ENCODE peak calls at places on chromosomes 2 and 18, in six cellular contexts. W, N, Z, S, Y and U are unnamed samples.

GRCh38 chr2:241676665-241677064 is 9.9 kb downstream of the DTYMK start:
- DNase-seq in N (no peak), Z (no peak), S (no peak), Y (no peak), W (no peak), U (no peak)

GRCh38 chr2:165539985-165540384 is 70.5 kb downstream of the CSRNP3 start:
- DNase-seq in W (no peak), N (no peak), Y (no peak), S (no peak), Z (no peak), U (no peak)

GRCh38 chr2:21095178-21095577 is 28.6 kb upstream of the TDRD15 start:
- DNase-seq in N (no peak), Z (no peak), S (no peak), Y (no peak), W (no peak), U (no peak)

GRCh38 chr2:240584486-240585031 is 2.0 kb upstream of the CAPN10 start:
- DNase-seq in Y (no peak), S (no peak), N (no peak), W (peak), Z (peak), U (no peak)

GRCh38 chr2:75065402-75066008 is 107.1 kb downstream of the POLE4 start:
- DNase-seq in Y (no peak), Z (no peak), N (no peak), S (no peak), W (no peak), U (no peak)

GRCh38 chr2:174631009-174631981 is 33.7 kb upstream of the WIPF1 start:
- DNase-seq in S (no peak), Z (no peak), N (no peak), Y (no peak), W (no peak), U (no peak)

GRCh38 chr18:46213295-46213694 is 109.1 kb downstream of the HAUS1 start:
- DNase-seq in Y (no peak), N (no peak), Z (no peak), W (peak), S (no peak), U (no peak)

GRCh38 chr2:110770696-110771425 is 38.5 kb downstream of the ACOXL start:
- DNase-seq in S (peak), Z (no peak), Y (no peak), W (no peak), N (no peak), U (peak)

GRCh38 chr2:102159295-102159694 is 16.7 kb downstream of the IL1R1 start:
- DNase-seq in Y (no peak), N (no peak), Z (no peak), S (no peak), W (no peak), U (no peak)

GRCh38 chr2:239311132-239312040 is 89.4 kb downstream of the HDAC4 start:
- DNase-seq in Y (peak), N (no peak), S (peak), W (no peak), Z (no peak), U (peak)

GRCh38 chr2:28102455-28102874 is 211.9 kb downstream of the BABAM2 start:
- DNase-seq in Y (no peak), Z (no peak), S (no peak), W (no peak), N (no peak), U (no peak)

GRCh38 chr18:32919799-32920198 is 147.0 kb upstream of the KLHL14 start:
- DNase-seq in W (peak), Y (peak), S (no peak), N (no peak), Z (no peak), U (no peak)

GRCh38 chr2:10258326-10258725 is 44.4 kb upstream of the HPCAL1 start:
- DNase-seq in W (no peak), N (no peak), S (no peak), Z (peak), Y (no peak), U (no peak)

GRCh38 chr2:211174631-211175030 is 618.2 kb downstream of the CPS1 start:
- DNase-seq in Z (no peak), W (no peak), Y (no peak), S (no peak), N (no peak), U (no peak)

GRCh38 chr2:225742487-225742886 is 343.0 kb downstream of the NYAP2 start:
- DNase-seq in S (no peak), Y (no peak), W (no peak), Z (no peak), N (no peak), U (no peak)

GRCh38 chr2:65265090-65266045 is 37.7 kb downstream of the ACTR2 start:
- DNase-seq in Z (no peak), W (peak), N (no peak), Y (no peak), S (no peak), U (peak)

GRCh38 chr18:40016405-40016804 is 1938.6 kb upstream of the PIK3C3 start:
- DNase-seq in W (no peak), S (no peak), Y (no peak), N (no peak), Z (no peak), U (no peak)

GRCh38 chr18:78770149-78771139 is 209.2 kb upstream of the SALL3 start:
- DNase-seq in Y (peak), W (no peak), N (no peak), Z (no peak), S (no peak), U (no peak)

GRCh38 chr2:165428996-165429395 is 40.5 kb upstream of the CSRNP3 start:
- DNase-seq in W (no peak), N (no peak), Z (no peak), S (no peak), Y (no peak), U (no peak)

GRCh38 chr2:74079522-74080341 is 68.0 kb downstream of the BOLA3 start:
- DNase-seq in Z (no peak), S (no peak), Y (no peak), W (peak), N (no peak), U (no peak)

GRCh38 chr18:76657428-76657827 is 162.4 kb upstream of the ZNF516 start:
- DNase-seq in N (no peak), W (no peak), Z (no peak), Y (no peak), S (no peak), U (no peak)

GRCh38 chr2:181471227-181471626 is 14.0 kb downstream of the ITGA4 start:
- DNase-seq in S (no peak), Y (no peak), N (no peak), Z (no peak), W (no peak), U (no peak)
- H3K27ac ChIP-seq in S (no peak), Y (no peak), N (no peak), Z (peak), W (no peak), U (no peak)

DNA sequence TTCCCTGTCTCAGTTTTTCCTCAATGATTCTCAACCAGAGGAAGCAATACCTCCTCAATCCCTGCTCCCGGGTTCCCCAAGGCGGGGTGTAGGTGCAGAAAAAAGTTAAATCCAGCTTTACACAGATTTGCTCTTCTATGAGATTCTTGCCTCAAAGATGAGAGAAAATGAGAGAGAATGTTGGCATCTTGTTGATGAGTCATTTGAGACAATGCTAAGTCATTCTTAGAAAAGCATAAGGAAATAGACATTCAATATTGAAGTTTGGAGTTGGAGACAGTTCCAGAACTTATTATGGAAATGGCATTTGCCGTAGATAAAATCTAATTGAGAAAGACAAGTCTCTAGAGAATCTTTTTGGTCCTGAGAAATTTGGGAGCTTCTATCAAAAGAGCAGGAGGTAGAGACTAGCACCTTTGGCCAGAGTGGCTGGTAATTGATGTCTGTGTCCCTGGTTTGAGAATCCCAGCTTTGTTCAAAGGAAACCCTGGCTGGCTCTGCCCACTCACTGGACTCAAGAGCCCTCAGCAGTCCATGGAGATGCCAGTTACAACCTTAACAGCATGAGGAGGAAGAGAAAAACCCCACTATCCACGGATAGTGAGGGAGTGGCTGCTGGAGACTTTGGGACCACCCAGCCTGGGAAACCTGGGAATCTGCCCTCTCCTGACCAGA is 181.2 kb downstream of the FAM124B start:
- DNase-seq in Y (no peak), N (no peak), S (no peak), Z (no peak), W (no peak), U (no peak)
- H3K4me3 ChIP-seq in Y (no peak), N (no peak), S (no peak), Z (no peak), W (no peak), U (no peak)

DNA sequence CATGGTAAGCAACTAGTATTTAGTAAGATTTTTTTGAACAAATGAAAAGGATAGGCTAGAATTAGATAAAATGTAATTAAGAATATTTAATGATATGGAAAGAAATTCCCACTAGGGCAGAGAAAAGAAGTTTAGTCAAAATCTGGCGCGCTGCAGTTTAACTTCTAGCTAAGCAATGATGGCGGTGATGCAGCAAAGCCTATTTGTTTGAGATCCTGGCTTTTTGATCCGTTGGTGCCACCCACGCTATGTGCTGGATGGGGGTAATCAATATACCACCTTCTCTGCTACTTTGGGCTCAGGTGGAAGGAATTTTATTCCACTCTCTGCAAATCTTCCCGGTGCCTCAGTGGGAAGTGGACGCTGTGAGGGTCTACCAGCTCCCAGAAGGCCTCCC is 416 bp upstream of the FAM171B start:
- DNase-seq in S (no peak), Y (no peak), Z (no peak), W (no peak), N (no peak), U (no peak)
- H3K27ac ChIP-seq in S (peak), Y (peak), Z (no peak), W (no peak), N (peak), U (no peak)

GRCh38 chr2:151640087-151640486 is 94.2 kb downstream of the NEB start:
- DNase-seq in W (no peak), S (no peak), Y (no peak), N (no peak), Z (no peak), U (no peak)

GRCh38 chr2:151632993-151633592 is 101.2 kb downstream of the NEB start:
- DNase-seq in S (no peak), Y (no peak), Z (no peak), N (no peak), W (peak), U (no peak)

GRCh38 chr2:151638188-151638933 is 95.9 kb downstream of the NEB start:
- DNase-seq in S (no peak), N (no peak), Y (no peak), W (peak), Z (peak), U (no peak)

GRCh38 chr2:151634726-151635467 is 99.4 kb downstream of the NEB start:
- DNase-seq in Z (no peak), Y (no peak), S (no peak), N (no peak), W (no peak), U (no peak)

GRCh38 chr2:151637284-151637781 is 96.9 kb downstream of the NEB start:
- DNase-seq in Y (no peak), S (no peak), N (no peak), Z (peak), W (peak), U (no peak)
- H3K4me3 ChIP-seq in Y (no peak), S (no peak), N (no peak), Z (peak), W (no peak), U (no peak)

DNA sequence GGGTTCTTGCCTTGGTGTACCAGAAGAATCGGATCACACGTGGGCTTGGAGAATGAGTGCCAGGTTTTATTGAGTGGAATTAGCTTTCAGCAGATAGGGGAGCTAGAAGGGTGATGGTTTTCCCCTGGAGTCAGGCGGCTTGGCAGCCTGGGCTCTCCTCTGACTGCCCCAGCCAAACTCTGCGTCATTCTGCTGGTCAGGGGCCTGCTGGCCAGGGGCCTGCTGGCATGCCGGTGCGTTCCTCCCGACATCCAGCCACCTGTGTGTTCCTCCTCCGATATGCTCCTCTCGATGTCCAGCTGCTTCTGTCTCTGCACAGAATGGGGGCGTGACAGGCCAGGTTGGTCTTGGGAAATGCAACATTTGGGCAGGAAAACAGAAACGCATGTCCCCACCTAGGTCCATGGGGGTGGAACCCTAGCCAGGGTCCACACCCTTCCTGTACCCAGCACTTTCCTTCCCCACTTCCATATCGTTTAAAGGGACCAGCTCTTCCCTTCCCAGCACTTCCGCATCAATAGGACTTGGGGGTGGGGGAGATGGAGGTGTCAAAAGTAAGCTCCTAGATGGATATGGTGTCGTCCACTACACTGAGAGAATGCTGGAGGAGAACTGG is 85.3 kb downstream of the VWA3B start:
- DNase-seq in Y (no peak), Z (no peak), N (no peak), S (no peak), W (no peak), U (peak)
- H3K27ac ChIP-seq in Y (no peak), Z (no peak), N (no peak), S (no peak), W (no peak), U (no peak)

DNA sequence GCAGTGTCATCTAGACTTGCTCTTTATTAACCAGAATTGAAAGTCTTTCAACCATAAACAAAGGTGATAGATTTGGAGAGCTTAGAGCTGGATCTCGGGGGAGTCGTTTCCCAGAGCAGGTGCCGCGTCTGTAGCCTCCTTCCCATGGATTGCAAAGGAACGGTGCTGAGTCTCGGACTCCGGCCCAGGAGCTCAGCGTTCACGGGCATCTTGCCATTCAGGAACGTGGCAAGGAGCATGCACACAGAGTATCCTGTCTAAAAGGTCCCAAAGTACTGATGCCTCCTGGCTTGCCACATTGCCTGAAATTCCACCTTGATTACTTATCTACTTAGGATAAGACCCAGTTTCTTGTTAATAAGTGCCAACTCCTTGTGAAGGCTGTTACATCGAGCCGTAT is 197.7 kb upstream of the MYT1L start:
- DNase-seq in Y (no peak), W (no peak), S (no peak), N (no peak), Z (no peak), U (no peak)
- H3K4me3 ChIP-seq in Y (no peak), W (no peak), S (no peak), N (no peak), Z (no peak), U (no peak)

GRCh38 chr2:24363306-24363705 is 3.0 kb upstream of the ITSN2 start:
- DNase-seq in Y (no peak), Z (no peak), W (no peak), N (no peak), S (no peak), U (no peak)
- H3K27ac ChIP-seq in Y (no peak), Z (no peak), W (no peak), N (no peak), S (no peak), U (no peak)

GRCh38 chr2:120560330-120560729 is 175.3 kb upstream of the GLI2 start:
- DNase-seq in S (no peak), Z (no peak), W (no peak), N (no peak), Y (no peak), U (no peak)

GRCh38 chr2:120556908-120557307 is 178.8 kb upstream of the GLI2 start:
- DNase-seq in Y (no peak), Z (no peak), N (no peak), S (no peak), W (peak), U (no peak)

GRCh38 chr2:120561393-120562035 is 174.2 kb upstream of the GLI2 start:
- DNase-seq in Z (no peak), W (no peak), N (no peak), S (no peak), Y (no peak), U (no peak)

GRCh38 chr2:120559401-120559800 is 176.3 kb upstream of the GLI2 start:
- DNase-seq in N (no peak), S (no peak), Y (no peak), Z (no peak), W (no peak), U (no peak)

DNA sequence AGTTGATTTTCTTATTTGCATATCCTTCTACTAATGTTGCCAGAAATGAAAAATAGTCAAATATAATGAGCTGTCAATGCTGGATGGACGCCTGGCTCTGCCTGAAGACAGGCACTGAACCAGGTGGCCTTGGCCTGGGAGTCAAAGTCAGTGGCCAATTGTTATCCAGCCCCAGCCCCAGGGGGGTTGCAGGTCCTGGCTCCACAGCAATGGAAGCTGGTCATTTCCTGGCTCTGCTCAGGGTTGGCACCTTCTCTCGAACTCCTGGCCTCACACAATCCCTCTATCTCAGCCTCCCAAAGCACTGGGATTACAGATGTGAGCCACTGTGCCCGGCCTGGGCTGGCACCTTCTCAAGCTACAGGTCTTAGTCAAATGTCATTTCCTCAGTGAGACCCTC is 176.8 kb upstream of the GLI2 start:
- DNase-seq in N (no peak), Z (no peak), S (no peak), W (no peak), Y (no peak), U (no peak)
- H3K4me3 ChIP-seq in N (no peak), Z (no peak), S (no peak), W (no peak), Y (no peak), U (no peak)